ENCODE peak calls at places on chromosomes 6 and 20, in four cellular contexts. M is K562, C is HepG2, R is H1. B is an unnamed sample.
A peak's percentile ranks its signal among the peaks of the same experiment; 100 is the strongest.

GRCh38 chr20:1370548-1371110 is 22.2 kb downstream of the FKBP1A start:
- DNase-seq in R (no peak), M (no peak), C (no peak), B (no peak)

GRCh38 chr20:37935435-37935834 is 32.5 kb downstream of the VSTM2L start:
- DNase-seq in C (no peak), R (no peak), M (no peak), B (no peak)

GRCh38 chr6:87139236-87139635 is 16.1 kb upstream of the ZNF292 start:
- DNase-seq in M (peak; percentile 45), R (no peak), C (peak; percentile 48), B (peak; percentile 54)

GRCh38 chr6:75180864-75181263 is 25.0 kb downstream of the COL12A1 start:
- DNase-seq in C (no peak), M (no peak), R (no peak), B (no peak)

GRCh38 chr20:57908691-57909090 is 198.9 kb upstream of the PMEPA1 start:
- DNase-seq in R (no peak), M (no peak), C (no peak), B (no peak)

GRCh38 chr6:155129744-155130143 is 134.1 kb upstream of the CLDN20 start:
- DNase-seq in C (no peak), R (no peak), M (no peak), B (no peak)

GRCh38 chr6:30641048-30641447 is 5.9 kb upstream of the C6orf136 start:
- DNase-seq in R (no peak), M (no peak), C (no peak), B (no peak)

GRCh38 chr6:100693249-100693927 is 187.7 kb downstream of the ASCC3 start:
- DNase-seq in M (no peak), C (no peak), R (no peak), B (no peak)

GRCh38 chr6:107645740-107646139 is 155.8 kb downstream of the SOBP start:
- DNase-seq in C (no peak), M (no peak), R (no peak), B (no peak)

GRCh38 chr6:170269151-170269872 is 21.6 kb downstream of the DLL1 start:
- DNase-seq in C (no peak), R (no peak), M (no peak), B (no peak)

GRCh38 chr20:8855315-8855714 is 213.6 kb upstream of the PLCB4 start:
- DNase-seq in M (peak; percentile 7), R (no peak), C (no peak), B (no peak)

GRCh38 chr6:39902136-39902535 is 32.1 kb downstream of the MOCS1 start:
- DNase-seq in M (no peak), C (no peak), R (no peak), B (no peak)

GRCh38 chr20:62605996-62606395 is 36.3 kb upstream of the SLCO4A1 start:
- DNase-seq in M (no peak), R (no peak), C (no peak), B (no peak)

GRCh38 chr20:29497261-29497671 is 1760.2 kb upstream of the DEFB115 start:
- DNase-seq in M (peak; percentile 95), C (peak; percentile 12), R (no peak), B (no peak)

GRCh38 chr6:125748534-125749111 is 809 bp upstream of the HEY2 start:
- DNase-seq in M (peak; percentile 40), C (peak; percentile 12), R (no peak), B (no peak)

GRCh38 chr6:79391511-79391910 is 145.7 kb downstream of the LCA5 start:
- DNase-seq in M (no peak), R (no peak), C (no peak), B (no peak)

GRCh38 chr6:26033132-26033941 is 53.9 kb upstream of the HFE start:
- DNase-seq in R (no peak), C (peak; percentile 96), M (peak; percentile 96), B (peak; percentile 95)

GRCh38 chr20:50987493-50988210 is 29.0 kb downstream of the MOCS3 start:
- DNase-seq in C (peak; percentile 89), M (peak; percentile 85), R (no peak), B (peak; percentile 92)

GRCh38 chr6:66675906-66676305 is 968.9 kb upstream of the EYS start:
- DNase-seq in M (no peak), C (no peak), R (no peak), B (no peak)

GRCh38 chr20:63740070-63740500 is 509 bp downstream of the SLC2A4RG start:
- DNase-seq in M (peak; percentile 76), R (no peak), C (no peak), B (no peak)

GRCh38 chr20:62768815-62769287 is 27.4 kb upstream of the MRGBP start:
- DNase-seq in M (no peak), R (no peak), C (no peak), B (no peak)

GRCh38 chr6:17635568-17635967 is 35.5 kb downstream of the FAM8A1 start:
- DNase-seq in C (no peak), R (no peak), M (no peak), B (no peak)

GRCh38 chr6:120826253-120826652 is 508.0 kb downstream of the TBC1D32 start:
- DNase-seq in C (peak; percentile 52), R (no peak), M (peak; percentile 27), B (peak; percentile 53)

GRCh38 chr20:57941121-57941522 is 231.3 kb upstream of the PMEPA1 start:
- DNase-seq in C (no peak), R (no peak), M (no peak), B (no peak)

GRCh38 chr20:21523398-21523868 is 9.6 kb upstream of the NKX2-2 start:
- DNase-seq in R (no peak), C (no peak), M (no peak), B (no peak)

GRCh38 chr20:36541227-36542018 is at the start of gene MYL9:
- DNase-seq in M (peak; percentile 77), C (no peak), R (no peak), B (no peak)

GRCh38 chr20:23143986-23144695 is 58.0 kb upstream of the CD93 start:
- DNase-seq in M (no peak), C (no peak), R (no peak), B (no peak)

GRCh38 chr20:23144856-23145255 is 58.7 kb upstream of the CD93 start:
- DNase-seq in M (no peak), C (no peak), R (no peak), B (no peak)

GRCh38 chr20:23142162-23143050 is 56.3 kb upstream of the CD93 start:
- DNase-seq in M (no peak), C (no peak), R (no peak), B (no peak)

GRCh38 chr20:23141450-23142161 is 55.5 kb upstream of the CD93 start:
- DNase-seq in C (peak; percentile 35), R (no peak), M (no peak), B (no peak)

GRCh38 chr20:23143098-23143497 is 57.0 kb upstream of the CD93 start:
- DNase-seq in C (peak; percentile 71), R (no peak), M (peak; percentile 85), B (peak; percentile 47)
- TF ChIP-seq FOSL1 in C (peak; percentile 52), R (no peak), M (peak; percentile 92), B (peak; percentile 85)

DNA sequence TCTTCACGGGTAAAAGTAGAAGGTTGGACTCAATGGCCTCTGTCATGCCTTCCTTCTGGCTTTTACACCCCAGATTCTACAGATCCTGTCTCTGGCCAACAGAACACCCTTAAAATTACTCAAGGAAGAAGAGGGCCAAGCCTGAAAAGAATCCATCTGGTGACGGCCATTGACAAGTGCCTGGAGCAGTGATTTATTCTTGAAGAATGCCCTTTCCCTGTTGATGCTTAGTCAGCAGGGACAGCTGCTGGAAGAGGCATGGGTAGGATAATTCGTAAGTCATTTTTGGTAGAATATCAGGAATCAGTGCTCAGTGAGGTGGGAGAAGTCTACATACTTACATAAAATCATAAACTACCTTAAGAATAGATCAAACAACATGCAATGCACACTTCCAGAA is 397.9 kb downstream of the SAMD5 start:
- DNase-seq in C (no peak), M (no peak), R (no peak), B (no peak)
- TF ChIP-seq FOSL1 in C (no peak), M (no peak), R (no peak), B (no peak)

DNA sequence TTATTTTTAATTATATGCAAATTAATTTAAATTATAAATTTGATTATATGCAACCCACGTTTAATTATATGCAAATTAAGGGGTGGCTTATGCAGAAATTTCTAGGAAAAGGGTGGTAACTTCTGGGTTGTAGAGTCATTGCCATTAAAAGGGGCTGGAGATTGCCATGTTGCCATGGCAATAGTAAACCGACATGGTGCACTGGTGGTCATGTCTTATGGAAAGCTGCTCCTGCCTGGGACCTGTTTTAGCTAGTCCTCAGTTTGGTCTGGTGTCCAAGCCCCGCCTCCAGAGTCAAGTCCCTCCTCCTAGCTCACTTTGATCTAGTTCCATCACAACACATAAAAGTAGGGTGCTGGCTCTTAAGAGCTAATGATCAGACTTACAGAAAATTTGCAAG is 5.4 kb downstream of the SLC22A2 start:
- DNase-seq in R (no peak), M (no peak), C (no peak), B (no peak)
- TF ChIP-seq FOSL1 in R (no peak), M (no peak), C (no peak), B (no peak)

GRCh38 chr6:111210074-111210729 is 122.9 kb downstream of the SLC16A10 start:
- DNase-seq in C (peak; percentile 60), R (no peak), M (peak; percentile 62), B (peak; percentile 45)
- TF ChIP-seq FOSL1 in C (no peak), R (no peak), M (no peak), B (no peak)

GRCh38 chr6:96939019-96939805 is 14.7 kb downstream of the KLHL32 start:
- DNase-seq in M (peak; percentile 38), R (no peak), C (no peak), B (peak; percentile 67)
- TF ChIP-seq FOSL1 in M (peak; percentile 92), R (no peak), C (no peak), B (peak; percentile 85)

B was measured in HCT116.